ENCODE peak calls at places on chromosomes 1 and 21, in seven cellular contexts. B is ovary, N is K562, P is transverse colon, U is sigmoid colon, Q is esophagus muscularis mucosa, O is A549. C is an unnamed sample. For H3K4me1, the result is how much of the 10 kb centered on the place peaks cover.

GRCh38 chr1:25137106-25137505 is 95.2 kb downstream of the SYF2 start:
- DNase-seq in B (no peak), N (peak), P (no peak), U (no peak), Q (peak), O (no peak), C (no peak)

GRCh38 chr1:20371411-20371810 is 80.7 kb downstream of the VWA5B1 start:
- DNase-seq in B (no peak), N (no peak), P (no peak), U (peak), Q (no peak), O (no peak), C (no peak)

GRCh38 chr1:147669475-147670318 is 627 bp downstream of the ACP6 start:
- DNase-seq in B (peak), N (no peak), P (peak), U (peak), Q (no peak), O (peak), C (peak)

GRCh38 chr1:210232524-210233215 is at the start of gene SERTAD4:
- DNase-seq in B (peak), N (no peak), P (peak), U (peak), Q (no peak), O (peak), C (no peak)

GRCh38 chr1:40793617-40794016 is 10.0 kb downstream of the KCNQ4 start:
- DNase-seq in B (no peak), N (no peak), P (no peak), U (no peak), Q (no peak), O (no peak), C (no peak)

GRCh38 chr1:35316264-35316663 is 47.8 kb downstream of the ZMYM4 start:
- DNase-seq in B (no peak), N (no peak), P (no peak), U (no peak), Q (no peak), O (no peak), C (no peak)

GRCh38 chr1:93180723-93181613 is at the start of gene CCDC18:
- DNase-seq in B (no peak), N (peak), P (no peak), U (no peak), Q (no peak), O (no peak), C (no peak)

GRCh38 chr1:10074059-10074854 is 41.5 kb downstream of the UBE4B start:
- DNase-seq in B (peak), N (no peak), P (peak), U (no peak), Q (no peak), O (peak), C (no peak)

GRCh38 chr1:33575324-33575879 is 103.0 kb downstream of the ZSCAN20 start:
- DNase-seq in B (no peak), N (no peak), P (no peak), U (no peak), Q (no peak), O (no peak), C (no peak)

GRCh38 chr1:69506310-69506709 is 61.4 kb upstream of the LRRC7 start:
- DNase-seq in B (no peak), N (no peak), P (no peak), U (no peak), Q (no peak), O (no peak), C (no peak)

GRCh38 chr1:90820727-90821126 is 103.6 kb upstream of the BARHL2 start:
- DNase-seq in B (no peak), N (no peak), P (no peak), U (no peak), Q (no peak), O (no peak), C (no peak)

GRCh38 chr21:38434913-38435533 is 63.3 kb downstream of the ERG start:
- DNase-seq in B (no peak), N (no peak), P (no peak), U (no peak), Q (no peak), O (peak), C (no peak)

GRCh38 chr1:168918860-168919741 is 187.4 kb upstream of the ATP1B1 start:
- DNase-seq in B (no peak), N (no peak), P (no peak), U (no peak), Q (no peak), O (no peak), C (no peak)

GRCh38 chr1:187384504-187384903 is 555.8 kb downstream of the PLA2G4A start:
- DNase-seq in B (no peak), N (no peak), P (no peak), U (no peak), Q (no peak), O (no peak), C (no peak)

GRCh38 chr1:58783993-58784757 is at the start of gene JUN:
- DNase-seq in B (peak), N (peak), P (peak), U (peak), Q (peak), O (peak), C (peak)
- TF ChIP-seq EP300 in B (peak), N (peak), P (peak), U (peak), Q (peak), O (no peak), C (peak)

GRCh38 chr1:111878096-111878495 is 111.4 kb downstream of the KCND3 start:
- DNase-seq in B (no peak), N (no peak), P (no peak), U (no peak), Q (no peak), O (no peak), C (no peak)
- H3K4me1 ChIP-seq in B (under half), N (under half), P (under half), U (under half), Q (half or more), O (under half), C (under half)

DNA sequence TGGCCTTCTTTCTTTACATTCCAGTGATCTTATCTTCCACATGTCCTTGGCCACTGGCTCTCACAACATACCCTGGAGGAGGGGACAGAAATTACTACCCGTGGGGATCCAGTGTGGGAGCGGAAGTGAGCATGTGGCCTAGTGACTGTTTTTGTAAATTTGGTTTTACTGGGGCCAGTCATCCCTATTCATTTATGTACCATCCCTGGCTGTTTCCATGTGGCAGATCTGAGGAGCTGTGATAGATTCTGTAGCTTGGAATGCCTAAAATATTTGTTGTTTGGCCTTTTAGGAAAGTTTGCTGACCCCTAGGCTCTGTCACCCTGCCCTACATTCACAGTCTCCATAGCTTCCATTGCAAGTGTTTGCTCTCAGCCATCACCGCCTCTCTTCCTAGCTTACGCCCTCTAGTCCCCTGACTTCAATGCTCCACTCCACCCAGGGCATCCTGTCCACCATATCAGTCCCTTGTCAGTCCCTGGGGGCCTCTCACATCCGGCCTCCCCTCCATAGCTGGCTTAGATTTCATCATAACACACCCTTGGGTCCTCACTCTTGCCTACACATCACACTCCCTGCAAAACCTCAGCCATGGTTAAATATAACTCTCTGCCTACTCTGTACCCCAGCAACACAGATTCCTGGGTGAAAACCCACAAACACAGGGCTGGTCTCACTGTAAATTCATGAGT is 25.8 kb downstream of the DHCR24 start:
- DNase-seq in B (no peak), N (peak), P (no peak), U (no peak), Q (no peak), O (no peak), C (no peak)
- TF ChIP-seq POLR2A in B (no peak), N (no peak), P (no peak), U (no peak), Q (no peak), O (no peak), C (no peak)

DNA sequence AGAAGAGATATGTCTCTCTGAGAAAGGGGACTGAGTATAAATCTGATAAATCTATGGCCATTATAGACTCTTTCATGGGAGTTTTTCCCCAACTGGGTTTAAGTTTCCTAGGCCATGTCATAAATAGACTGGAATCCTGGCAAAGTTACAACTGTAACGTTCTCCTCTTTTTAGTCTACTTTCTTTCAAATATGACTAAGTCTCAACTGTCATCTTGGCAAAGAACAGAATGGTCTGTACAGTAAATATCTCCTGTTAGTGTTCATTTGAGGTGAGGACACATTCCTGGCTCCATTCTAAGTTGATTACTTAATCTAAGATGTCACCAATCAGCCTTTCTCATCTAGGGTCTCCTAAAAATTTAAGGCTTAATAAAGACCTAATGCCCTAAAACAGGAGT is 300.5 kb downstream of the BRINP2 start:
- DNase-seq in B (no peak), N (no peak), P (no peak), U (no peak), Q (no peak), O (no peak), C (no peak)
- TF ChIP-seq EP300 in B (no peak), N (no peak), P (no peak), U (no peak), Q (no peak), O (no peak), C (no peak)

GRCh38 chr1:226276077-226276682 is 32.8 kb downstream of the LIN9 start:
- DNase-seq in B (no peak), N (no peak), P (no peak), U (no peak), Q (no peak), O (no peak), C (no peak)

GRCh38 chr1:226277897-226278296 is 31.1 kb downstream of the LIN9 start:
- DNase-seq in B (no peak), N (no peak), P (no peak), U (no peak), Q (no peak), O (no peak), C (no peak)

GRCh38 chr1:226276987-226277386 is 32.0 kb downstream of the LIN9 start:
- DNase-seq in B (no peak), N (no peak), P (no peak), U (no peak), Q (no peak), O (no peak), C (no peak)

GRCh38 chr1:226281058-226281457 is 27.9 kb downstream of the LIN9 start:
- DNase-seq in B (no peak), N (no peak), P (no peak), U (no peak), Q (no peak), O (no peak), C (no peak)

DNA sequence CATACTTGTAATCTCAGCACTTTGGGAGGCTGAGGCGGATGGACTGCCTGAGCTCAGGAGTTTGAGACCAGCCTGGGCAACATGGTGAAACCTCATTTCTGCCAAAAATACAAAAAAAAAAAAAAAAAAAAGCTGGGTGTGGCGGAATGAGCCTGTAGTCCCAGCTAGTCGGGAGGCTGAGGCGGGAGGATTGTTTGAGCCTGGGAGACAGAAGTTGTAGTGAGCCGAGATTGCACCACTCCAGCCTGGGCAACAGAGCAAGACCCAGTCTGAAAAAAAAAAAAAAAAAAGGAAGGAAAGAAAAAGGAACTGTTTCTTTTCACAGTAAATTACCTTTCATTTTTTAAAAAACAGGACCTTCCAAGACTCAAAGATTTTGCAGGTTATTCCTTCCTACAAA is 29.5 kb downstream of the LIN9 start:
- DNase-seq in B (no peak), N (no peak), P (no peak), U (no peak), Q (no peak), O (no peak), C (no peak)
- H3K4me1 ChIP-seq in B (under half), N (under half), P (under half), U (under half), Q (under half), O (under half), C (under half)

DNA sequence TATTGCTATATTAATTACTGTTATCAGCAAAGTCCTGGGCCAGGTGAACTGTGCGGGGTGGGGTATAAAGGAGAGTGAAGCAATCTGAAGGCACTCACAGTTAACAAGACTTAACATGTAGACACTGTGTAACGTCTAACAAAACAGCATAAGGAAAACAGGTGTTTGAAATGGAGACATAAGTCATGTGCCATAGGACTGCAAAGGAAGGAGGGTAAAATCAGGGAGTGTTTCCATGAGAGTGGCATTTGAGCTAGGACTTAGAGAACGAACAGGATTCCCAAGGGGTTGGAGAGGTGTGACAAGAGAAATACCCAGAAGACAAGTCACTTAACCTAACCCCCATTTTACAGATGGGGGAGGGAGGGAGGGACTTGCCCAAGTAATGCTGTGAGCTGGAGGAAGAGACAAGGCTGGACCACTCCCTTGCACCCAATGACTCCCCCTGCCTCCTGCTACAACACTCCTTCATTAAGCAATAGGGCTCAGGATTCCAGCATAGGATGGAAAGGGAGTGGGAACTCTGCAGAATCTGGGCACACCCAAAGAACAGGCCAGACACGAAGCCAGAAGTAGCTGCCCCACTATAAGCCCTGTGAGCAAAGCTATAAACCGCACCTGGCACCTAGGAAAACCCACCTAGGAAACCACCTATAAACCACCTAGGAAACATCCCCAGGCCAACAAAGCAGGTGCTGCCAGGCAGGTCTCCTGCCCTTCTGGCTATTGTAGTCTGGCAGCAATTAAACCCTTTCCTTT is 6.6 kb downstream of the PEF1 start:
- DNase-seq in B (no peak), N (no peak), P (peak), U (no peak), Q (no peak), O (no peak), C (no peak)
- TF ChIP-seq POLR2A in B (no peak), N (no peak), P (no peak), U (no peak), Q (no peak), O (no peak), C (no peak)

DNA sequence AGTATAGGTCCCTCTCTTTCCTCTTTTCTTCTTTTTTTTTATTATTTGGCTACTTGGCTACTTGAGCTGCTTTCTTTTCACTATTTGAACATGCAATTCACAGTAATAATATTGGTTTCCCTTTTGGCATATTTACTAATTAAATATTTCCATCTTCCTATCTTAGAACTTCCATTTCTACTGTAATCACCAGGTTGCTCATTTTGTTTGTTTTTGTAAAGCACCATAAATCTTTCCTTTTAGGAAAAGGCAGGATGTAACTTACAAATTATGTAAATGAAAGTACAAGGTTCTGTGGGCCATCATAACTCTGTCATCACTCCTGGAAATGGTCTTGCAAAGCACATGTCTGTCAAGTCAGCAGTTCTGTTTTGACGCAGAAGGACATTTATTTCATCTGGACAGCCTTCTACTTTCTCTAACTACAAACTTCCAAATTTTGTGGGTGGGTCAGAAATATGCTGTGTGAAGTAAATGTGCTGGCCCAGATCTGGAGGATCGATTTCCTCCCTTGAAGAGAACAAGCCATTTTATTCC is 71.7 kb upstream of the TNFSF18 start:
- DNase-seq in B (no peak), N (no peak), P (no peak), U (no peak), Q (no peak), O (no peak), C (no peak)
- TF ChIP-seq EP300 in B (no peak), N (no peak), P (no peak), U (no peak), Q (no peak), O (no peak), C (no peak)

DNA sequence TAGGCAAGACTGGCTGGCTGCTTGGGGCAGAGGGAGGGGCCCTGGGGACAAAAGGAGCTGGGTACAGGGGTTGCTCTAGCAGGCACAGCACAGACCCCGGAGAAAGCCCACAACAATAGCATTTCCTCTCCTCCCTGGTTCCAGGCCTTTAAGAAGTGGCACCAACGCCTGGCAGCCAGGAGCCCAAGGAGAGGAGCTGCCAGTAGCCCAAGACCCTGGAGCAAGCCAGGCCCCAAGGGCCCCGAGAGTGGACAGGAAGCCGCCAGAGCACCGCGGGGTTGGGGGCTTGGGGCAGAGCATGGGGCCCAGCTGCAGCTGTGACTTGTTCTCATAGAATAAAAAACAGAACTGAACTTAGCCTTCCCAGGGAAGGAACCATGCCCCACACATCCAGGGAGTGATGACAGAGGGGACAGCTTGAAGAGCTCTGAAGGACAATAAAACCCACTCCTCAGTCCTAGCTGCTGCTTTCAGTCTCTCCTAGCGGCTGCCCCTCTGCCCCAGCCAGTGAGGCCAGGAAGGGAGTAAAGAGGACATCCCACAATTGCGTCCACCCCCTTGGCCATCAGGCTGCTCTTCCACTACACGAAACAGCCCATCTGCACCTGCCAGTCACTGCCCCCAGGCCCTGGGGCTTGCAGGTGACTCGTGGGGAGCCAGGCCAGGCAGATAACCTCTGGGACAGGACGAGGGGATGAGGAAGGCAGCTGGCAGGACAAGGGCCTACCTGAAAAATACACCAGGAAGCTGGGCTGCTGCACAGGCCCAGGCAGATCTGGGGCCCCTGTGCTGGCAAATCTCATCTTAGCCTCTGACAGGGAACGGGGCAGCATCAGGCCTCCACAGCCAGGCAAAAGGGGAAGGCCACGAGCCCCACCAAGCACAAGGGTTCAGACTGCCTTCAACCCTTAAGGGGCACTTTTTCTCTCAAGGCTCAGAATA is 16.4 kb downstream of the MTHFR start:
- DNase-seq in B (no peak), N (no peak), P (no peak), U (no peak), Q (no peak), O (no peak), C (no peak)
- H3K4me1 ChIP-seq in B (under half), N (half or more), P (half or more), U (under half), Q (half or more), O (under half), C (half or more)

DNA sequence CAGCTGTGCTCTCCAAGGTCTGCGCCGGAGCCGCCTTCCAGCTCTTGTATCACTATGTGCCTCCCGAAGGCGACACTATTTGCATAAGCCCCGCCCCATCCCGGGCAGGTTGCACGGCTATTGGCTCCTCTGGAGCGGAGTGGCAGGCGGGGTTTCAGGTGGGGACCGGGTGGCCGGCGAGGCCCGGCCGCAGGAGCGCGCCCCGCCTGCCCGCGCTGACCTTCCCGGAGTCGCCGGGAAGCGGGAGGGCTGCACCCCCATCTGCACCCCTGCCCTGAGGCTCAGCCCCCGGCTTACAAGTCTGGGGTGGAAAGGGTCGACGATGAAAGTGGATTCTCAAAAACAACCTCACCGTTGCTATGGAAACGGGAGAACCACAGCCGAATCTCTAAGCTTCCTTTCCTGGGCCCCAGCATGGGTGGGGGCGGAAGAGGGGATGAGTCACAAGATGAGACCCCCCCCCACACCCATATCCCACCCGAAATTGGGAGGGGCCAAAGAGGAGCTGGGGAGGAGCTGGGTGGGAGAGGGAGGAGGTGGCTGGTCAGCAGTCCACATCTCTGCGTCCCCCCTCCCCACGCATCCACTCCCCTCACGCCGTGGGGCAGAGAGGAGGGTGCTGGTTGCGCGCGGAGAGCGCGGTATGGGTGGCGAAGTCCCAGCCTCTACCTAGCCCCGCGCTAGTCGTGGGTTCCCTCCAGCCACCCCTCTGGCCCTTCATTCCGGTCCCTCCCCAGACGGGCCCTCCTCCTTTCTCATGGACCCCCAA is at the start of gene HPCAL4:
- DNase-seq in B (peak), N (peak), P (peak), U (peak), Q (peak), O (peak), C (peak)
- TF ChIP-seq POLR2A in B (peak), N (no peak), P (no peak), U (no peak), Q (no peak), O (no peak), C (no peak)